ENCODE peak calls at places on chromosomes 2 and 18, in seven cellular contexts. U is stimulated activated CD4-positive, alpha-beta T cell treated with anti-CD3 and anti-CD28 coated beads, Interleukin-2, amount 100 ng/mL, for 48 hours; F is left ventricle myocardium inferior; E is skeletal muscle cell; I is hypothalamus; Y is NAMALWA; L is H4. C is an unnamed sample.

GRCh38 chr2:86350751-86351150 is 13.3 kb upstream of the REEP1 start:
- DNase-seq in U (no peak), F (no peak), E (no peak), I (no peak), Y (no peak), L (no peak), C (no peak)

GRCh38 chr2:119683717-119684443 is 4.9 kb downstream of the TMEM177 start:
- DNase-seq in U (no peak), F (no peak), E (peak; percentile 31), I (no peak), Y (no peak), L (peak; percentile 26), C (no peak)

GRCh38 chr2:188050716-188051115 is 241.0 kb upstream of the GULP1 start:
- DNase-seq in U (no peak), F (no peak), E (peak; percentile 14), I (no peak), Y (no peak), L (peak; percentile 9), C (no peak)

GRCh38 chr2:2586961-2587360 is 255.9 kb upstream of the MYT1L start:
- DNase-seq in U (no peak), F (no peak), E (no peak), I (no peak), Y (no peak), L (no peak), C (no peak)

GRCh38 chr2:128451084-128451483 is 132.4 kb upstream of the HS6ST1 start:
- DNase-seq in U (no peak), F (no peak), E (no peak), I (no peak), Y (no peak), L (no peak), C (no peak)

GRCh38 chr2:120044336-120044735 is 31.5 kb downstream of the EPB41L5 start:
- DNase-seq in U (no peak), F (no peak), E (no peak), I (no peak), Y (peak; percentile 4), L (no peak), C (no peak)

GRCh38 chr2:80410346-80410745 is 105.8 kb upstream of the LRRTM1 start:
- DNase-seq in U (no peak), F (no peak), E (no peak), I (no peak), Y (no peak), L (no peak), C (no peak)

GRCh38 chr2:193517615-193518014 is 1322.9 kb upstream of the TMEFF2 start:
- DNase-seq in U (no peak), F (no peak), E (no peak), I (no peak), Y (no peak), L (no peak), C (no peak)

GRCh38 chr2:1744446-1745170 is at the start of gene PXDN:
- DNase-seq in U (no peak), F (peak; percentile 74), E (no peak), I (no peak), Y (no peak), L (peak; percentile 30), C (no peak)

GRCh38 chr2:27191107-27191829 is 20.6 kb upstream of the ATRAID start:
- DNase-seq in U (peak; percentile 33), F (no peak), E (no peak), I (no peak), Y (peak; percentile 87), L (peak; percentile 20), C (no peak)

GRCh38 chr2:1707771-1708351 is 36.5 kb downstream of the PXDN start:
- DNase-seq in U (no peak), F (peak; percentile 85), E (peak; percentile 97), I (no peak), Y (no peak), L (peak; percentile 44), C (no peak)

GRCh38 chr2:120441744-120442471 is 96.0 kb downstream of the INHBB start:
- DNase-seq in U (no peak), F (peak; percentile 25), E (no peak), I (peak; percentile 12), Y (no peak), L (no peak), C (no peak)

GRCh38 chr2:123485056-123485455 is 540.0 kb upstream of the CNTNAP5 start:
- DNase-seq in U (no peak), F (no peak), E (no peak), I (no peak), Y (no peak), L (no peak), C (no peak)

GRCh38 chr18:74963820-74964446 is 245.0 kb downstream of the PTGR3 start:
- DNase-seq in U (no peak), F (no peak), E (peak; percentile 16), I (no peak), Y (peak; percentile 52), L (peak; percentile 48), C (no peak)

GRCh38 chr2:222927600-222927999 is 66.8 kb downstream of the ACSL3 start:
- DNase-seq in U (no peak), F (no peak), E (no peak), I (no peak), Y (no peak), L (no peak), C (no peak)

GRCh38 chr2:107430006-107430405 is 396.7 kb upstream of the RGPD4 start:
- DNase-seq in U (no peak), F (no peak), E (no peak), I (no peak), Y (no peak), L (no peak), C (no peak)

GRCh38 chr18:50397023-50397422 is 22.2 kb downstream of the SKA1 start:
- DNase-seq in U (no peak), F (no peak), E (no peak), I (no peak), Y (no peak), L (no peak), C (no peak)

GRCh38 chr2:189318761-189319160 is 122.5 kb upstream of the WDR75 start:
- DNase-seq in U (no peak), F (no peak), E (no peak), I (no peak), Y (no peak), L (no peak), C (no peak)

GRCh38 chr2:189751080-189751658 is 11.4 kb downstream of the OSGEPL1 start:
- DNase-seq in U (peak; percentile 37), F (no peak), E (no peak), I (no peak), Y (peak; percentile 61), L (peak; percentile 18), C (peak; percentile 25)

GRCh38 chr2:110125292-110125691 is 9.7 kb upstream of the MALL start:
- DNase-seq in U (no peak), F (no peak), E (no peak), I (no peak), Y (no peak), L (no peak), C (no peak)

GRCh38 chr2:37154790-37155189 is 2.0 kb downstream of the EIF2AK2 start:
- DNase-seq in U (no peak), F (no peak), E (no peak), I (no peak), Y (peak; percentile 24), L (no peak), C (no peak)

GRCh38 chr2:221818569-221818968 is 246.5 kb upstream of the EPHA4 start:
- DNase-seq in U (no peak), F (no peak), E (no peak), I (no peak), Y (no peak), L (no peak), C (no peak)

GRCh38 chr2:60554649-60555065 is 1.2 kb upstream of the BCL11A start:
- DNase-seq in U (no peak), F (no peak), E (no peak), I (no peak), Y (no peak), L (peak; percentile 30), C (no peak)

GRCh38 chr18:79366177-79367094 is 29.3 kb upstream of the NFATC1 start:
- DNase-seq in U (no peak), F (no peak), E (peak; percentile 51), I (no peak), Y (no peak), L (peak; percentile 93), C (no peak)

GRCh38 chr18:46625069-46625468 is 32.0 kb downstream of the LOXHD1 start:
- DNase-seq in U (no peak), F (no peak), E (no peak), I (no peak), Y (no peak), L (no peak), C (no peak)

GRCh38 chr2:80001704-80002103 is 302.8 kb downstream of the LRRTM1 start:
- DNase-seq in U (no peak), F (no peak), E (no peak), I (no peak), Y (no peak), L (no peak), C (no peak)

GRCh38 chr2:27320958-27321543 is 1.8 kb downstream of the MPV17 start:
- DNase-seq in U (no peak), F (peak; percentile 71), E (peak; percentile 99), I (peak; percentile 3), Y (no peak), L (peak; percentile 94), C (peak; percentile 45)

GRCh38 chr2:74001781-74002514 is 17.2 kb downstream of the TET3 start:
- DNase-seq in U (no peak), F (no peak), E (no peak), I (no peak), Y (peak; percentile 33), L (no peak), C (no peak)

GRCh38 chr2:84865181-84865783 is 15.6 kb downstream of the TRABD2A start:
- DNase-seq in U (no peak), F (no peak), E (no peak), I (no peak), Y (peak; percentile 51), L (peak; percentile 49), C (no peak)

GRCh38 chr2:235446082-235446481 is 47.8 kb upstream of the AGAP1 start:
- DNase-seq in U (no peak), F (no peak), E (no peak), I (no peak), Y (no peak), L (no peak), C (no peak)

GRCh38 chr2:171436307-171436706 is 2.3 kb downstream of the DCAF17 start:
- DNase-seq in U (no peak), F (no peak), E (peak; percentile 51), I (no peak), Y (no peak), L (peak; percentile 20), C (no peak)